ENCODE peak calls at places on chromosomes 16 and 17, in four cellular contexts. One of them, this sample, is unnamed.

GRCh38 chr17:67615736-67616135 is 102.0 kb upstream of the NOL11 start:
- DNase-seq in B cell: no peak
- DNase-seq in progenitor cell of endocrine pancreas: no peak
- DNase-seq in GM10248: no peak
- DNase-seq in this sample: no peak

GRCh38 chr16:57810197-57811024 is 8.1 kb upstream of the KIFC3 start:
- DNase-seq in GM10248: peak; percentile 92
- DNase-seq in progenitor cell of endocrine pancreas: peak; percentile 38
- DNase-seq in B cell: no peak
- DNase-seq in this sample: peak; percentile 91

GRCh38 chr17:34913001-34913400 is 48.3 kb downstream of the CCT6B start:
- DNase-seq in GM10248: no peak
- DNase-seq in B cell: no peak
- DNase-seq in progenitor cell of endocrine pancreas: no peak
- DNase-seq in this sample: no peak

GRCh38 chr16:57299009-57299718 is 14.7 kb upstream of the PLLP start:
- DNase-seq in progenitor cell of endocrine pancreas: no peak
- DNase-seq in B cell: peak; percentile 51
- DNase-seq in GM10248: no peak
- DNase-seq in this sample: no peak

GRCh38 chr17:39923836-39924690 is 3.3 kb downstream of the ORMDL3 start:
- DNase-seq in progenitor cell of endocrine pancreas: no peak
- DNase-seq in B cell: no peak
- DNase-seq in GM10248: no peak
- DNase-seq in this sample: no peak

GRCh38 chr17:83119987-83120864 is 40.8 kb downstream of the METRNL start:
- DNase-seq in progenitor cell of endocrine pancreas: no peak
- DNase-seq in B cell: peak; percentile 94
- DNase-seq in GM10248: peak; percentile 85
- DNase-seq in this sample: peak; percentile 91

GRCh38 chr17:2484876-2485275 is 26.8 kb downstream of the METTL16 start:
- DNase-seq in B cell: no peak
- DNase-seq in progenitor cell of endocrine pancreas: no peak
- DNase-seq in GM10248: no peak
- DNase-seq in this sample: no peak

GRCh38 chr17:40180694-40181093 is 3.4 kb downstream of the RAPGEFL1 start:
- DNase-seq in progenitor cell of endocrine pancreas: no peak
- DNase-seq in B cell: no peak
- DNase-seq in GM10248: no peak
- DNase-seq in this sample: no peak

GRCh38 chr17:50147841-50148225 is 2.6 kb downstream of the PPP1R9B start:
- DNase-seq in progenitor cell of endocrine pancreas: no peak
- DNase-seq in GM10248: no peak
- DNase-seq in B cell: no peak
- DNase-seq in this sample: no peak

GRCh38 chr17:50444841-50445715 is 19.1 kb downstream of the ACSF2 start:
- DNase-seq in B cell: no peak
- DNase-seq in GM10248: no peak
- DNase-seq in progenitor cell of endocrine pancreas: no peak
- DNase-seq in this sample: no peak

GRCh38 chr16:80265624-80266306 is 275.0 kb upstream of the DYNLRB2 start:
- DNase-seq in progenitor cell of endocrine pancreas: no peak
- DNase-seq in B cell: no peak
- DNase-seq in GM10248: no peak
- DNase-seq in this sample: no peak

GRCh38 chr17:36623281-36623680 is 21.9 kb downstream of the MRM1 start:
- DNase-seq in B cell: no peak
- DNase-seq in GM10248: no peak
- DNase-seq in progenitor cell of endocrine pancreas: no peak
- DNase-seq in this sample: no peak

GRCh38 chr17:54435966-54436365 is 464.7 kb upstream of the TOM1L1 start:
- DNase-seq in GM10248: no peak
- DNase-seq in B cell: no peak
- DNase-seq in progenitor cell of endocrine pancreas: no peak
- DNase-seq in this sample: no peak

GRCh38 chr17:29760771-29761682 is 138.3 kb upstream of the CORO6 start:
- DNase-seq in GM10248: peak; percentile 95
- DNase-seq in B cell: peak; percentile 94
- DNase-seq in progenitor cell of endocrine pancreas: peak; percentile 42
- DNase-seq in this sample: peak; percentile 96

GRCh38 chr16:50696575-50697420 is 3.4 kb downstream of the NOD2 start:
- DNase-seq in B cell: no peak
- DNase-seq in GM10248: peak; percentile 85
- DNase-seq in progenitor cell of endocrine pancreas: no peak
- DNase-seq in this sample: peak; percentile 86

GRCh38 chr16:11683140-11683539 is 14.9 kb downstream of the SNN start:
- DNase-seq in B cell: no peak
- DNase-seq in progenitor cell of endocrine pancreas: no peak
- DNase-seq in GM10248: no peak
- DNase-seq in this sample: no peak

GRCh38 chr17:77959216-77959925 is 868 bp downstream of the TNRC6C start:
- DNase-seq in B cell: peak; percentile 78
- DNase-seq in GM10248: peak; percentile 38
- DNase-seq in progenitor cell of endocrine pancreas: no peak
- DNase-seq in this sample: peak; percentile 35

GRCh38 chr16:68509381-68509780 is 29.7 kb upstream of the ZFP90 start:
- DNase-seq in B cell: no peak
- DNase-seq in GM10248: no peak
- DNase-seq in progenitor cell of endocrine pancreas: no peak
- DNase-seq in this sample: no peak

GRCh38 chr17:55577687-55578086 is 66.4 kb upstream of the SMIM36 start:
- DNase-seq in progenitor cell of endocrine pancreas: no peak
- DNase-seq in GM10248: no peak
- DNase-seq in B cell: no peak
- DNase-seq in this sample: no peak

GRCh38 chr17:8552582-8553320 is 77.8 kb downstream of the MYH10 start:
- DNase-seq in progenitor cell of endocrine pancreas: no peak
- DNase-seq in GM10248: no peak
- DNase-seq in B cell: no peak
- DNase-seq in this sample: no peak

GRCh38 chr17:81722184-81723120 is 10.4 kb downstream of the SLC25A10 start:
- DNase-seq in GM10248: no peak
- DNase-seq in progenitor cell of endocrine pancreas: no peak
- DNase-seq in B cell: no peak
- DNase-seq in this sample: no peak

GRCh38 chr17:49990921-49991320 is 4.1 kb downstream of the DLX3 start:
- DNase-seq in GM10248: no peak
- DNase-seq in B cell: peak; percentile 6
- DNase-seq in progenitor cell of endocrine pancreas: no peak
- DNase-seq in this sample: no peak

GRCh38 chr16:89050119-89050867 is 43.4 kb upstream of the ACSF3 start:
- DNase-seq in B cell: peak; percentile 54
- DNase-seq in progenitor cell of endocrine pancreas: no peak
- DNase-seq in GM10248: no peak
- DNase-seq in this sample: no peak

GRCh38 chr17:75821552-75821951 is 22.7 kb downstream of the UNC13D start:
- DNase-seq in GM10248: no peak
- DNase-seq in B cell: no peak
- DNase-seq in progenitor cell of endocrine pancreas: no peak
- DNase-seq in this sample: no peak

GRCh38 chr16:47664653-47665325 is 203.7 kb downstream of the PHKB start:
- DNase-seq in B cell: no peak
- DNase-seq in progenitor cell of endocrine pancreas: no peak
- DNase-seq in GM10248: peak; percentile 10
- DNase-seq in this sample: no peak

GRCh38 chr16:56281256-56281805 is 90.0 kb downstream of the GNAO1 start:
- DNase-seq in B cell: no peak
- DNase-seq in GM10248: no peak
- DNase-seq in progenitor cell of endocrine pancreas: no peak
- DNase-seq in this sample: peak; percentile 30

DNA sequence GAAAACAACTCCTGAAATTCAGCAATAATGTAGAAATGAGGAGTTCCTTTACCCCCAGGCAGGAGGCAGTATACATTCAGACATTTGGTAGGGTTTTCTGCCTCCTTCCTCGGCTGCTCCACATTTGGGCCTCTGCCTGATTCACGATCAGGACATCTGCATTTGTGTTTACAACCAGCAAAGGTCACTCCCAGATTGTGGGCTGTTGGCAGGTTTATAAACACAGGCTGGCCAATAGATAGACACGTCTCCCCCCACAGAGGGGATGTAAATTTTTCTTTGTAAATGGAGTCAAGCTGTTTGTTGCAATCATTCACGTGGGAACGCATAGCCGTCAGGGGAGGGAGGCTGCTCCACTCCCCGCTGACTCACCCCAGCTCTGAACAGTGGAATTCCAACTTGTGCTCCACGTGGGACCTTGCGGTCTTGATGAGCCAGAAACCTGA is 252.1 kb upstream of the N4BP1 start:
- DNase-seq in GM10248: no peak
- DNase-seq in progenitor cell of endocrine pancreas: no peak
- DNase-seq in B cell: no peak
- DNase-seq in this sample: no peak
- TF ChIP-seq CTCF in GM10248: no peak
- TF ChIP-seq CTCF in progenitor cell of endocrine pancreas: peak; percentile 33
- TF ChIP-seq CTCF in B cell: no peak
- TF ChIP-seq CTCF in this sample: no peak

GRCh38 chr16:24834459-24835335 is 11.1 kb upstream of the SLC5A11 start:
- DNase-seq in progenitor cell of endocrine pancreas: no peak
- DNase-seq in GM10248: peak; percentile 52
- DNase-seq in B cell: no peak
- DNase-seq in this sample: peak; percentile 55
- TF ChIP-seq CTCF in progenitor cell of endocrine pancreas: peak; percentile 53
- TF ChIP-seq CTCF in GM10248: peak; percentile 62
- TF ChIP-seq CTCF in B cell: no peak
- TF ChIP-seq CTCF in this sample: no peak

DNA sequence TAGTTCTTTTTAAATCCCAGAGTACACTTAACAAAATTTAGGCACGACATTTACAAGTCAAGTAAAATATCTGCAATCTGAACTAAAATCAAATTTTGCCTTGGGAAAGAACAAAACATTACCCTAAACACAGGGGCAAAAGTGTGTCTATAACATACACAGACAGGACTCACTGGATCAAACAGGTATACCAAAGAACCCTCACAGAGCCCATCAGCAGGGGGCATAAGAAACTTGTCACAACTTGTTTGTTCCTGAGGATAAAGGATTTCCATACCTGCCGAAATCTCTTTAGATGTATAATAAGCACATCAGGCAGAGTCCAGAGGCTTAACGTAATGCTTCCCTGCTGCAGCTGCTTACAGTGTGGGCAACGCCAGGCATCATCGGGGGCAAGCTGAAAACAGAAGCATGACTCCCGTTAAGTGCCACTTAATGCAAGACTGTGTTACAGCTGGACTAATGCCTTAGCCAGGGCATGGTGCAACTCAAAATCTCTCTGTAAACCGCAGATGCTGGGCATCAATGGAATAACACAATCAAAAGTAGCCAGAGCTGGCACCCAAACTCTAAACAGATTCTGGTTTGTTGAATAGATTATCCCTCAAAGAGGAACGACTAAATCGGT is 67.0 kb downstream of the USP31 start:
- DNase-seq in GM10248: no peak
- DNase-seq in progenitor cell of endocrine pancreas: no peak
- DNase-seq in B cell: no peak
- DNase-seq in this sample: no peak
- TF ChIP-seq CTCF in GM10248: no peak
- TF ChIP-seq CTCF in progenitor cell of endocrine pancreas: no peak
- TF ChIP-seq CTCF in B cell: no peak
- TF ChIP-seq CTCF in this sample: no peak

GRCh38 chr16:75514296-75514695 is 19.1 kb upstream of the CHST6 start:
- DNase-seq in GM10248: no peak
- DNase-seq in progenitor cell of endocrine pancreas: no peak
- DNase-seq in B cell: no peak
- DNase-seq in this sample: no peak
- TF ChIP-seq CTCF in GM10248: no peak
- TF ChIP-seq CTCF in progenitor cell of endocrine pancreas: no peak
- TF ChIP-seq CTCF in B cell: no peak
- TF ChIP-seq CTCF in this sample: no peak

GRCh38 chr16:78478267-78478821 is 378.9 kb downstream of the WWOX start:
- DNase-seq in GM10248: no peak
- DNase-seq in B cell: no peak
- DNase-seq in progenitor cell of endocrine pancreas: no peak
- DNase-seq in this sample: no peak
- TF ChIP-seq CTCF in GM10248: peak; percentile 8
- TF ChIP-seq CTCF in B cell: no peak
- TF ChIP-seq CTCF in progenitor cell of endocrine pancreas: peak; percentile 26
- TF ChIP-seq CTCF in this sample: no peak

GRCh38 chr16:48911700-48912099 is 301.7 kb upstream of the N4BP1 start:
- DNase-seq in B cell: no peak
- DNase-seq in progenitor cell of endocrine pancreas: no peak
- DNase-seq in GM10248: no peak
- DNase-seq in this sample: no peak
- TF ChIP-seq CTCF in B cell: no peak
- TF ChIP-seq CTCF in progenitor cell of endocrine pancreas: peak; percentile 34
- TF ChIP-seq CTCF in GM10248: no peak
- TF ChIP-seq CTCF in this sample: no peak

This sample was measured in GM20000.